ENCODE peak calls at places on chromosomes 6 and 20, in five cellular contexts. T is PC-3, J is left ventricle myocardium inferior, R is keratinocyte, D is cardiac muscle cell. L is an unnamed sample.

GRCh38 chr6:90110971-90111370 is 185.7 kb downstream of the BACH2 start:
- DNase-seq in T (no peak), J (no peak), R (no peak), D (no peak), L (no peak)

GRCh38 chr6:138115191-138115590 is 8.0 kb upstream of the PERP start:
- DNase-seq in T (no peak), J (no peak), R (no peak), D (no peak), L (no peak)

GRCh38 chr20:47316776-47317126 is 39.7 kb downstream of the ZMYND8 start:
- DNase-seq in T (no peak), J (no peak), R (no peak), D (no peak), L (no peak)

GRCh38 chr6:81562169-81562568 is 190.3 kb downstream of the TENT5A start:
- DNase-seq in T (peak; percentile 49), J (no peak), R (no peak), D (peak; percentile 71), L (no peak)

GRCh38 chr6:112475083-112475482 is 128.0 kb downstream of the RFPL4B start:
- DNase-seq in T (no peak), J (no peak), R (no peak), D (peak; percentile 17), L (no peak)

GRCh38 chr6:44967481-44967880 is 360.6 kb upstream of the RUNX2 start:
- DNase-seq in T (no peak), J (no peak), R (no peak), D (peak; percentile 38), L (no peak)

GRCh38 chr20:44142416-44142815 is 44.6 kb downstream of the JPH2 start:
- DNase-seq in T (no peak), J (no peak), R (no peak), D (peak; percentile 55), L (no peak)

GRCh38 chr20:62925420-62926228 is 681 bp downstream of the DIDO1 start:
- DNase-seq in T (peak; percentile 35), J (no peak), R (no peak), D (peak; percentile 21), L (no peak)

GRCh38 chr6:108940741-108941140 is 92.5 kb downstream of the ARMC2 start:
- DNase-seq in T (no peak), J (no peak), R (no peak), D (no peak), L (no peak)

GRCh38 chr6:158131926-158132325 is 36.1 kb downstream of the SERAC1 start:
- DNase-seq in T (peak; percentile 39), J (no peak), R (no peak), D (peak; percentile 47), L (no peak)

GRCh38 chr20:14830466-14830865 is 493.1 kb upstream of the FLRT3 start:
- DNase-seq in T (no peak), J (no peak), R (no peak), D (no peak), L (no peak)

GRCh38 chr6:96164802-96165201 is 149.0 kb downstream of the FUT9 start:
- DNase-seq in T (no peak), J (no peak), R (no peak), D (no peak), L (no peak)

GRCh38 chr6:26342106-26342999 is 22.6 kb upstream of the BTN3A2 start:
- DNase-seq in T (peak; percentile 35), J (no peak), R (no peak), D (no peak), L (no peak)

GRCh38 chr6:151730496-151730870 is 77.0 kb upstream of the ESR1 start:
- DNase-seq in T (no peak), J (no peak), R (no peak), D (no peak), L (no peak)

GRCh38 chr20:45735552-45735951 is 13.4 kb downstream of the SPINT4 start:
- DNase-seq in T (no peak), J (no peak), R (no peak), D (no peak), L (no peak)

GRCh38 chr6:101534386-101534785 is 140.9 kb downstream of the GRIK2 start:
- DNase-seq in T (no peak), J (no peak), R (no peak), D (no peak), L (no peak)

GRCh38 chr6:18260448-18261106 is 3.8 kb downstream of the DEK start:
- DNase-seq in T (peak; percentile 71), J (no peak), R (peak; percentile 36), D (peak; percentile 28), L (no peak)

GRCh38 chr20:25309395-25310267 is 61.7 kb downstream of the PYGB start:
- DNase-seq in T (peak; percentile 88), J (no peak), R (no peak), D (peak; percentile 52), L (no peak)

GRCh38 chr20:63215101-63216040 is 560 bp downstream of the YTHDF1 start:
- DNase-seq in T (peak; percentile 53), J (no peak), R (no peak), D (peak; percentile 62), L (no peak)

GRCh38 chr20:62929051-62929538 is 2.8 kb upstream of the DIDO1 start:
- DNase-seq in T (peak; percentile 34), J (peak; percentile 77), R (no peak), D (peak; percentile 70), L (no peak)

GRCh38 chr6:94065707-94066337 is 646.5 kb upstream of the EPHA7 start:
- DNase-seq in T (no peak), J (no peak), R (no peak), D (no peak), L (no peak)

GRCh38 chr6:11215773-11216172 is 16.7 kb downstream of the NEDD9 start:
- DNase-seq in T (no peak), J (no peak), R (no peak), D (no peak), L (no peak)

GRCh38 chr6:68760486-68760885 is 125.4 kb downstream of the ADGRB3 start:
- DNase-seq in T (no peak), J (no peak), R (no peak), D (no peak), L (no peak)

GRCh38 chr20:20212675-20213096 is 155.2 kb upstream of the INSM1 start:
- DNase-seq in T (no peak), J (peak; percentile 48), R (no peak), D (no peak), L (no peak)

GRCh38 chr20:38049800-38050199 is 16.3 kb downstream of the RPRD1B start:
- DNase-seq in T (peak; percentile 86), J (no peak), R (peak; percentile 79), D (no peak), L (no peak)

GRCh38 chr6:118788702-118789101 is 105.2 kb upstream of the ASF1A start:
- DNase-seq in T (no peak), J (no peak), R (no peak), D (no peak), L (no peak)

GRCh38 chr6:143836150-143836549 is 7.0 kb upstream of the LTV1 start:
- DNase-seq in T (no peak), J (no peak), R (no peak), D (no peak), L (no peak)

GRCh38 chr20:51416532-51417244 is 125.8 kb downstream of the NFATC2 start:
- DNase-seq in T (no peak), J (no peak), R (no peak), D (no peak), L (no peak)

GRCh38 chr20:51419236-51419635 is 123.3 kb downstream of the NFATC2 start:
- DNase-seq in T (no peak), J (no peak), R (no peak), D (no peak), L (no peak)

GRCh38 chr20:51419646-51420045 is 122.9 kb downstream of the NFATC2 start:
- DNase-seq in T (no peak), J (no peak), R (no peak), D (no peak), L (no peak)

GRCh38 chr20:51417245-51417560 is 125.3 kb downstream of the NFATC2 start:
- DNase-seq in T (no peak), J (no peak), R (no peak), D (no peak), L (no peak)

DNA sequence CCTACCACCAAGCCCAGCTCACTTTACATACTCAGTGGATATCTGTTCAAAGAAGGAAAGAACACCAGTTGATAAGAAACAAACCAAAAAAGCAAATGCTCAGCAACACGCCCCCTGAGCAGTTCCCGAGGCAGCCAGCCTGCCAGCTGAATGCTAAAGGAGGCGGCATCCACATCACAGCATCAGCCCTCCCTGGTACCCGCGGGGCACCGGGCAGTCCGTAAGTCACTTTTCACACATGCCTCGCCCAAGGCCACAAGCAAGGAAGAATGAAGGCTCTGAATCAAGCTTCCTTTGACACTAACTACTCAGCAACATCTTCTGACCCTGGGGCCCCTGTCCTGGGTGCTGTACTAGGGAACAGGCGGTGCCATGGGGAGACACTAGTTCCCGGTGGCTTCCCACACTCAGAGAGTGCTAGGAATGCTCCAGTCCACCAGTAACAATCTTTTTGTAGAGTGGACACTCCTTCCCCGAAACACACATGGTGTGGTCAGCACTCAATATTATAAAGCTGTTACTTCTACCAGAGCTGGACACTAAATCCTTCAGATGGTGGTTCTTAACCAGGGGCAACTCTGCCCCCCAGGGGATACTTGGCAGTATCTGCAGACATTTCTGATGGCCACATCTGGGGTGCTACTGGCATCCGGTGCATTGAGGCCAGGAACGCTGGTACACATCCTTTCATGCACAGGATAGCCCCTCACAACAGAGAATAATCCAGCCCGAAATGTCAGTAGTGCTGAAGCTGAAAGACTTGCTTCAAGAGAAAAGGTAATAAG is 124.6 kb downstream of the NFATC2 start:
- DNase-seq in T (no peak), J (no peak), R (no peak), D (no peak), L (no peak)
- H3K27ac ChIP-seq in T (no peak overlapping the region), J (peak overlapping the region; percentile 18), R (no peak overlapping the region), D (no peak overlapping the region), L (no peak overlapping the region)

DNA sequence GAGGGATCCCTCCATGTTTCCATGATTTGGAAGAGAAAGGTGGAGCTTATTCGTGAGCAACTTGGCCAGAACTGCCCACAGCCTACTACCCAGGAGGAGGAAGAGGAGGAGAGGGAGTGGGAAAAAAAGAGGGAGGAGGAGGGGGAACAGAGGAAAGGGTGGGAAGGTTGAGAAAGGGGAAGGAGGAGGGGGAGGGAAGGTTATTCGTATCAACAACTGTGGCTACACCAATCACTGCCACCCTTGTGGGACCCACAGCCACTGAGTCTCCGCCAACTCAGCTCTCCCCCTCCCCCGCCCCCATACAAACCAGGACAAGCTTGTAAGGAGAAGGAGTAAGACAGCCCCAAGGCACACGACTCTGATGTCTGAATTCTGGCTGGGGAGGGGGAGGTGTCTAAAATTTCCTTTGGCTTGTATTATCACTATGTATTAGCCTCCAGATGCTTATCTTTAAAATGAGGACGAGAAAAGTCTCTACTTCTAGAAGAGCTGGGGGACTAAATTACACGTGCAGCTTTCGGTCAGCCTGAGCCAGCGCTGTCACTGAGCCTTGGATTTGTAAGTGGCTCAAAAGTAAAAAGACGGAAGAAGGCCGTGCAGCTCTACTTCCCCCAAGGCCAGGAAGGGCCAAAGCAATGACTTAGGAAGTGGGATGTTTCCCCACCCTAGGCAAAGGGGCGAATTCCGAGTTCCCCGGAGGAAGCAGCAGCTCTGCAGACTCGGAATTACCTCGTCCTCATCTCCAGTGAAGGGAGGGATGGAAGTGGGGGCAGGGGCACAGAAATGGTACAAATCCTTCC is 1.0 kb downstream of the FKBP1A start:
- DNase-seq in T (peak; percentile 63), J (no peak), R (no peak), D (peak; percentile 69), L (no peak)
- H3K4me1 ChIP-seq in T (peaks cover 69% of the 10 kb centered on the region), J (peaks cover 73% of the 10 kb centered on the region), R (peaks cover 49% of the 10 kb centered on the region), D (peaks cover 14% of the 10 kb centered on the region), L (peaks cover 39% of the 10 kb centered on the region)

GRCh38 chr6:35470663-35471120 is 2.5 kb downstream of the RPL10A start:
- DNase-seq in T (no peak), J (no peak), R (no peak), D (no peak), L (no peak)
- H3K27ac ChIP-seq in T (no peak overlapping the region), J (no peak overlapping the region), R (peak overlapping the region; percentile 92), D (peak overlapping the region; percentile 85), L (peak overlapping the region; percentile 87)

GRCh38 chr6:130527173-130527572 is 161.4 kb downstream of the TMEM200A start:
- DNase-seq in T (no peak), J (no peak), R (no peak), D (no peak), L (no peak)
- H3K4me1 ChIP-seq in T (no peaks in the 10 kb centered on the region), J (no peaks in the 10 kb centered on the region), R (peaks cover 8% of the 10 kb centered on the region), D (peaks cover 2% of the 10 kb centered on the region), L (no peaks in the 10 kb centered on the region)

L was measured in thoracic aorta.